ENCODE peak calls at places on chromosomes 7 and 10, in eight cellular contexts. One of them, this sample, is unnamed.

GRCh38 chr7:116824449-116824848 is 37.9 kb upstream of the CAPZA2 start:
- DNase-seq in activated T-cell treated with anti-CD3 and anti-CD28 coated beads for 24 hours: no peak
- DNase-seq in AG09309: no peak
- DNase-seq in amygdala: no peak
- DNase-seq in brain pericyte: no peak
- DNase-seq in pancreas: no peak
- DNase-seq in endodermal cell: no peak
- DNase-seq in EL: no peak
- DNase-seq in this sample: no peak

GRCh38 chr10:29649561-29650551 is 15.1 kb upstream of the SVIL start:
- DNase-seq in amygdala: no peak
- DNase-seq in activated T-cell treated with anti-CD3 and anti-CD28 coated beads for 24 hours: no peak
- DNase-seq in EL: peak
- DNase-seq in AG09309: no peak
- DNase-seq in brain pericyte: peak
- DNase-seq in endodermal cell: no peak
- DNase-seq in pancreas: no peak
- DNase-seq in this sample: no peak

GRCh38 chr7:122268101-122268500 is 36.4 kb downstream of the FEZF1 start:
- DNase-seq in EL: no peak
- DNase-seq in pancreas: no peak
- DNase-seq in endodermal cell: no peak
- DNase-seq in brain pericyte: no peak
- DNase-seq in amygdala: no peak
- DNase-seq in activated T-cell treated with anti-CD3 and anti-CD28 coated beads for 24 hours: no peak
- DNase-seq in AG09309: no peak
- DNase-seq in this sample: no peak

GRCh38 chr10:130770018-130770630 is 541.4 kb downstream of the TCERG1L start:
- DNase-seq in endodermal cell: no peak
- DNase-seq in activated T-cell treated with anti-CD3 and anti-CD28 coated beads for 24 hours: no peak
- DNase-seq in brain pericyte: no peak
- DNase-seq in AG09309: no peak
- DNase-seq in EL: no peak
- DNase-seq in pancreas: no peak
- DNase-seq in amygdala: no peak
- DNase-seq in this sample: no peak

GRCh38 chr7:90474284-90475210 is 5.1 kb downstream of the PTTG1IP2 start:
- DNase-seq in endodermal cell: no peak
- DNase-seq in amygdala: no peak
- DNase-seq in AG09309: peak
- DNase-seq in pancreas: no peak
- DNase-seq in brain pericyte: no peak
- DNase-seq in activated T-cell treated with anti-CD3 and anti-CD28 coated beads for 24 hours: no peak
- DNase-seq in EL: peak
- DNase-seq in this sample: no peak

GRCh38 chr10:30803901-30804322 is 174.4 kb upstream of the LYZL2 start:
- DNase-seq in amygdala: no peak
- DNase-seq in brain pericyte: peak
- DNase-seq in endodermal cell: no peak
- DNase-seq in activated T-cell treated with anti-CD3 and anti-CD28 coated beads for 24 hours: no peak
- DNase-seq in EL: peak
- DNase-seq in pancreas: no peak
- DNase-seq in AG09309: peak
- DNase-seq in this sample: no peak

GRCh38 chr7:142807855-142808460 is 37.2 kb downstream of the PRSS2 start:
- DNase-seq in amygdala: no peak
- DNase-seq in pancreas: no peak
- DNase-seq in endodermal cell: no peak
- DNase-seq in EL: peak
- DNase-seq in activated T-cell treated with anti-CD3 and anti-CD28 coated beads for 24 hours: no peak
- DNase-seq in brain pericyte: no peak
- DNase-seq in AG09309: no peak
- DNase-seq in this sample: no peak

GRCh38 chr7:150406565-150407421 is 27.7 kb downstream of the ZNF775 start:
- DNase-seq in EL: no peak
- DNase-seq in brain pericyte: no peak
- DNase-seq in amygdala: no peak
- DNase-seq in activated T-cell treated with anti-CD3 and anti-CD28 coated beads for 24 hours: no peak
- DNase-seq in AG09309: no peak
- DNase-seq in endodermal cell: no peak
- DNase-seq in pancreas: no peak
- DNase-seq in this sample: no peak

GRCh38 chr7:5374464-5374863 is 49.2 kb downstream of the TNRC18 start:
- DNase-seq in AG09309: no peak
- DNase-seq in amygdala: no peak
- DNase-seq in pancreas: no peak
- DNase-seq in endodermal cell: no peak
- DNase-seq in activated T-cell treated with anti-CD3 and anti-CD28 coated beads for 24 hours: no peak
- DNase-seq in EL: no peak
- DNase-seq in brain pericyte: no peak
- DNase-seq in this sample: no peak

GRCh38 chr7:41399171-41399570 is 303.7 kb downstream of the INHBA start:
- DNase-seq in brain pericyte: no peak
- DNase-seq in activated T-cell treated with anti-CD3 and anti-CD28 coated beads for 24 hours: no peak
- DNase-seq in amygdala: no peak
- DNase-seq in EL: no peak
- DNase-seq in endodermal cell: no peak
- DNase-seq in pancreas: no peak
- DNase-seq in AG09309: no peak
- DNase-seq in this sample: no peak

GRCh38 chr10:120460776-120461175 is 3.7 kb downstream of the PLPP4 start:
- DNase-seq in activated T-cell treated with anti-CD3 and anti-CD28 coated beads for 24 hours: no peak
- DNase-seq in endodermal cell: no peak
- DNase-seq in amygdala: no peak
- DNase-seq in AG09309: peak
- DNase-seq in EL: peak
- DNase-seq in pancreas: no peak
- DNase-seq in brain pericyte: no peak
- DNase-seq in this sample: no peak

GRCh38 chr10:117134084-117135025 is 3.7 kb downstream of the VAX1 start:
- DNase-seq in amygdala: no peak
- DNase-seq in EL: no peak
- DNase-seq in activated T-cell treated with anti-CD3 and anti-CD28 coated beads for 24 hours: no peak
- DNase-seq in endodermal cell: peak
- DNase-seq in AG09309: no peak
- DNase-seq in pancreas: no peak
- DNase-seq in brain pericyte: no peak
- DNase-seq in this sample: no peak

GRCh38 chr10:24119919-24120318 is 89.0 kb upstream of the KIAA1217 start:
- DNase-seq in amygdala: no peak
- DNase-seq in activated T-cell treated with anti-CD3 and anti-CD28 coated beads for 24 hours: no peak
- DNase-seq in pancreas: no peak
- DNase-seq in endodermal cell: no peak
- DNase-seq in EL: no peak
- DNase-seq in brain pericyte: no peak
- DNase-seq in AG09309: no peak
- DNase-seq in this sample: no peak

GRCh38 chr10:87918254-87918859 is 54.9 kb downstream of the PTEN start:
- DNase-seq in activated T-cell treated with anti-CD3 and anti-CD28 coated beads for 24 hours: no peak
- DNase-seq in EL: no peak
- DNase-seq in AG09309: no peak
- DNase-seq in amygdala: no peak
- DNase-seq in brain pericyte: no peak
- DNase-seq in pancreas: no peak
- DNase-seq in endodermal cell: no peak
- DNase-seq in this sample: no peak

GRCh38 chr7:108083980-108084379 is 46.2 kb downstream of the LAMB4 start:
- DNase-seq in activated T-cell treated with anti-CD3 and anti-CD28 coated beads for 24 hours: no peak
- DNase-seq in pancreas: no peak
- DNase-seq in EL: peak
- DNase-seq in amygdala: no peak
- DNase-seq in endodermal cell: no peak
- DNase-seq in brain pericyte: no peak
- DNase-seq in AG09309: no peak
- DNase-seq in this sample: no peak

GRCh38 chr7:13737563-13737962 is 251.9 kb downstream of the ETV1 start:
- DNase-seq in pancreas: no peak
- DNase-seq in amygdala: no peak
- DNase-seq in activated T-cell treated with anti-CD3 and anti-CD28 coated beads for 24 hours: no peak
- DNase-seq in endodermal cell: no peak
- DNase-seq in EL: no peak
- DNase-seq in AG09309: no peak
- DNase-seq in brain pericyte: no peak
- DNase-seq in this sample: no peak

GRCh38 chr10:3192856-3193635 is 20.5 kb upstream of the PITRM1 start:
- DNase-seq in activated T-cell treated with anti-CD3 and anti-CD28 coated beads for 24 hours: peak
- DNase-seq in endodermal cell: peak
- DNase-seq in brain pericyte: peak
- DNase-seq in AG09309: peak
- DNase-seq in pancreas: no peak
- DNase-seq in amygdala: peak
- DNase-seq in EL: peak
- DNase-seq in this sample: no peak

GRCh38 chr7:92722541-92722940 is 113.8 kb downstream of the CDK6 start:
- DNase-seq in brain pericyte: no peak
- DNase-seq in endodermal cell: no peak
- DNase-seq in pancreas: no peak
- DNase-seq in amygdala: no peak
- DNase-seq in activated T-cell treated with anti-CD3 and anti-CD28 coated beads for 24 hours: no peak
- DNase-seq in AG09309: no peak
- DNase-seq in EL: peak
- DNase-seq in this sample: no peak

GRCh38 chr10:18087398-18087797 is 52.8 kb upstream of the CACNB2 start:
- DNase-seq in pancreas: no peak
- DNase-seq in EL: no peak
- DNase-seq in AG09309: no peak
- DNase-seq in activated T-cell treated with anti-CD3 and anti-CD28 coated beads for 24 hours: no peak
- DNase-seq in brain pericyte: no peak
- DNase-seq in amygdala: no peak
- DNase-seq in endodermal cell: no peak
- DNase-seq in this sample: no peak

GRCh38 chr10:35079763-35080162 is 10.4 kb downstream of the CUL2 start:
- DNase-seq in pancreas: no peak
- DNase-seq in activated T-cell treated with anti-CD3 and anti-CD28 coated beads for 24 hours: no peak
- DNase-seq in endodermal cell: no peak
- DNase-seq in amygdala: peak
- DNase-seq in brain pericyte: no peak
- DNase-seq in AG09309: peak
- DNase-seq in EL: peak
- DNase-seq in this sample: no peak

GRCh38 chr7:88027724-88028123 is 93.7 kb downstream of the ADAM22 start:
- DNase-seq in activated T-cell treated with anti-CD3 and anti-CD28 coated beads for 24 hours: no peak
- DNase-seq in EL: no peak
- DNase-seq in AG09309: no peak
- DNase-seq in brain pericyte: no peak
- DNase-seq in amygdala: no peak
- DNase-seq in pancreas: no peak
- DNase-seq in endodermal cell: no peak
- DNase-seq in this sample: no peak

GRCh38 chr7:65968256-65969185 is 13.5 kb downstream of the GUSB start:
- DNase-seq in brain pericyte: no peak
- DNase-seq in activated T-cell treated with anti-CD3 and anti-CD28 coated beads for 24 hours: no peak
- DNase-seq in AG09309: no peak
- DNase-seq in pancreas: no peak
- DNase-seq in amygdala: no peak
- DNase-seq in endodermal cell: peak
- DNase-seq in EL: no peak
- DNase-seq in this sample: no peak

GRCh38 chr7:134186022-134186421 is 58.9 kb downstream of the LRGUK start:
- DNase-seq in brain pericyte: no peak
- DNase-seq in amygdala: no peak
- DNase-seq in pancreas: no peak
- DNase-seq in endodermal cell: no peak
- DNase-seq in EL: peak
- DNase-seq in activated T-cell treated with anti-CD3 and anti-CD28 coated beads for 24 hours: no peak
- DNase-seq in AG09309: no peak
- DNase-seq in this sample: no peak

GRCh38 chr10:125189162-125189561 is 28.8 kb upstream of the CTBP2 start:
- DNase-seq in AG09309: no peak
- DNase-seq in amygdala: no peak
- DNase-seq in endodermal cell: no peak
- DNase-seq in brain pericyte: no peak
- DNase-seq in EL: no peak
- DNase-seq in pancreas: no peak
- DNase-seq in activated T-cell treated with anti-CD3 and anti-CD28 coated beads for 24 hours: no peak
- DNase-seq in this sample: no peak

GRCh38 chr7:52735656-52736055 is 299.8 kb upstream of the POM121L12 start:
- DNase-seq in amygdala: no peak
- DNase-seq in pancreas: no peak
- DNase-seq in endodermal cell: no peak
- DNase-seq in AG09309: no peak
- DNase-seq in activated T-cell treated with anti-CD3 and anti-CD28 coated beads for 24 hours: no peak
- DNase-seq in brain pericyte: no peak
- DNase-seq in EL: no peak
- DNase-seq in this sample: no peak

GRCh38 chr7:15554081-15554480 is 7.7 kb downstream of the AGMO start:
- DNase-seq in endodermal cell: no peak
- DNase-seq in activated T-cell treated with anti-CD3 and anti-CD28 coated beads for 24 hours: no peak
- DNase-seq in brain pericyte: no peak
- DNase-seq in amygdala: no peak
- DNase-seq in pancreas: no peak
- DNase-seq in AG09309: no peak
- DNase-seq in EL: peak
- DNase-seq in this sample: no peak

GRCh38 chr7:52100-52499 is 140.3 kb upstream of the FAM20C start:
- DNase-seq in endodermal cell: peak
- DNase-seq in activated T-cell treated with anti-CD3 and anti-CD28 coated beads for 24 hours: no peak
- DNase-seq in pancreas: no peak
- DNase-seq in brain pericyte: no peak
- DNase-seq in amygdala: no peak
- DNase-seq in EL: no peak
- DNase-seq in AG09309: no peak
- DNase-seq in this sample: no peak

GRCh38 chr7:78226059-78226658 is 427.6 kb downstream of the PHTF2 start:
- DNase-seq in EL: peak
- DNase-seq in pancreas: peak
- DNase-seq in AG09309: no peak
- DNase-seq in endodermal cell: peak
- DNase-seq in brain pericyte: no peak
- DNase-seq in activated T-cell treated with anti-CD3 and anti-CD28 coated beads for 24 hours: no peak
- DNase-seq in amygdala: peak
- DNase-seq in this sample: no peak

GRCh38 chr7:116417593-116418345 is 81.8 kb upstream of the CAV2 start:
- DNase-seq in pancreas: no peak
- DNase-seq in amygdala: peak
- DNase-seq in EL: no peak
- DNase-seq in endodermal cell: no peak
- DNase-seq in brain pericyte: no peak
- DNase-seq in activated T-cell treated with anti-CD3 and anti-CD28 coated beads for 24 hours: no peak
- DNase-seq in AG09309: no peak
- DNase-seq in this sample: no peak

GRCh38 chr10:101745074-101745690 is 30.7 kb downstream of the FGF8 start:
- DNase-seq in pancreas: no peak
- DNase-seq in brain pericyte: no peak
- DNase-seq in endodermal cell: no peak
- DNase-seq in amygdala: no peak
- DNase-seq in AG09309: no peak
- DNase-seq in activated T-cell treated with anti-CD3 and anti-CD28 coated beads for 24 hours: no peak
- DNase-seq in EL: no peak
- DNase-seq in this sample: no peak

GRCh38 chr7:30869794-30870491 is 41.7 kb upstream of the AQP1 start:
- DNase-seq in pancreas: no peak
- DNase-seq in EL: no peak
- DNase-seq in brain pericyte: no peak
- DNase-seq in endodermal cell: no peak
- DNase-seq in activated T-cell treated with anti-CD3 and anti-CD28 coated beads for 24 hours: no peak
- DNase-seq in AG09309: no peak
- DNase-seq in amygdala: no peak
- DNase-seq in this sample: no peak

GRCh38 chr10:110634527-110635209 is 9.5 kb upstream of the RBM20 start:
- DNase-seq in brain pericyte: no peak
- DNase-seq in activated T-cell treated with anti-CD3 and anti-CD28 coated beads for 24 hours: no peak
- DNase-seq in AG09309: no peak
- DNase-seq in endodermal cell: no peak
- DNase-seq in amygdala: no peak
- DNase-seq in EL: no peak
- DNase-seq in pancreas: peak
- DNase-seq in this sample: no peak

GRCh38 chr7:117152213-117153007 is 170.4 kb downstream of the WNT2 start:
- DNase-seq in pancreas: no peak
- DNase-seq in brain pericyte: no peak
- DNase-seq in endodermal cell: no peak
- DNase-seq in amygdala: no peak
- DNase-seq in AG09309: no peak
- DNase-seq in EL: no peak
- DNase-seq in activated T-cell treated with anti-CD3 and anti-CD28 coated beads for 24 hours: no peak
- DNase-seq in this sample: no peak